ENCODE peak calls at places on chromosomes 6 and 20, in seven cellular contexts. S is PC-9, X is pancreas, B is tibial nerve, D is ovary, A is fibroblast of lung, O is IMR-90. L is an unnamed sample.

GRCh38 chr6:149962461-149963211 is 1.1 kb upstream of the ULBP1 start:
- DNase-seq in S (no peak), X (no peak), B (no peak), D (no peak), A (no peak), O (no peak), L (no peak)

GRCh38 chr6:129267028-129267427 is 384.1 kb downstream of the LAMA2 start:
- DNase-seq in S (no peak), X (no peak), B (no peak), D (no peak), A (no peak), O (no peak), L (no peak)

GRCh38 chr20:50821994-50822393 is 27.1 kb downstream of the BCAS4 start:
- DNase-seq in S (no peak), X (no peak), B (no peak), D (no peak), A (no peak), O (no peak), L (no peak)

GRCh38 chr20:63969851-63970713 is at the start of gene ZNF512B:
- DNase-seq in S (peak; percentile 28), X (peak; percentile 86), B (no peak), D (peak; percentile 71), A (peak; percentile 50), O (peak; percentile 50), L (peak; percentile 64)

GRCh38 chr20:1324598-1325172 is 4.3 kb downstream of the SDCBP2 start:
- DNase-seq in S (no peak), X (no peak), B (no peak), D (no peak), A (peak; percentile 81), O (peak; percentile 91), L (no peak)

GRCh38 chr6:579339-579738 is 77.6 kb downstream of the HUS1B start:
- DNase-seq in S (no peak), X (no peak), B (no peak), D (no peak), A (no peak), O (peak; percentile 45), L (peak; percentile 7)

GRCh38 chr6:170031096-170031471 is 259.8 kb downstream of the DLL1 start:
- DNase-seq in S (no peak), X (peak; percentile 68), B (no peak), D (no peak), A (no peak), O (no peak), L (no peak)

GRCh38 chr6:170227521-170227983 is 63.3 kb downstream of the DLL1 start:
- DNase-seq in S (no peak), X (peak; percentile 73), B (no peak), D (no peak), A (peak; percentile 51), O (no peak), L (no peak)

GRCh38 chr20:46979603-46980241 is 85.1 kb downstream of the EYA2 start:
- DNase-seq in S (no peak), X (no peak), B (no peak), D (no peak), A (no peak), O (no peak), L (peak; percentile 24)

GRCh38 chr6:77910826-77911225 is 258.0 kb downstream of the MEI4 start:
- DNase-seq in S (no peak), X (no peak), B (no peak), D (no peak), A (no peak), O (no peak), L (no peak)

GRCh38 chr6:169850746-169851145 is 99.3 kb downstream of the ERMARD start:
- DNase-seq in S (no peak), X (no peak), B (no peak), D (no peak), A (no peak), O (no peak), L (no peak)

GRCh38 chr6:12014027-12014872 is 2.1 kb downstream of the HIVEP1 start:
- DNase-seq in S (peak; percentile 96), X (no peak), B (no peak), D (no peak), A (peak; percentile 94), O (peak; percentile 90), L (no peak)

GRCh38 chr6:162907876-162908481 is 180.2 kb downstream of the PACRG start:
- DNase-seq in S (peak; percentile 37), X (no peak), B (no peak), D (no peak), A (peak; percentile 34), O (peak; percentile 45), L (peak; percentile 37)

DNA sequence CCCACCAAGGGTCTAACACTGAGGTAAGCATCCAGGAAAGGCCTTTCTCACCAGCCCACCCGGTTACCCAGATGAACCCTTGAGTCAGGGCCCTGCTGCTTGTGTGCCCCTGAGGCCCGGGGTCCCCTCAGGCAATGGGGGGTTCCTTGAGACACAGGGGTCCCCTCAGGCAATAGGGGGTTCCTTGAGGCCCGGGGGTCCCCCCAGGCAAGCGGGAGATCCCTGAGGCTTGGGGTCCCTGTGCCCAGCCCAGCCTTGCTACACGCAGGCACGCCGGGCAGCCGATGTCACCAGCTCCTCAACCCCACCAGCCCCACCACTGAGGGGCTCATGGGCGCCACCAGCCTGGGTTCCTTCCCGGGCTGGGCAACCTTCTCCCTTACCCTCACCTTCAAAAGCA is 247.2 kb downstream of the TTLL2 start:
- DNase-seq in S (no peak), X (no peak), B (no peak), D (no peak), A (no peak), O (no peak), L (no peak)
- H3K4me3 ChIP-seq in S (no peak overlapping the region), X (no peak overlapping the region), B (no peak overlapping the region), D (no peak overlapping the region), A (no peak overlapping the region), O (no peak overlapping the region), L (no peak overlapping the region)

DNA sequence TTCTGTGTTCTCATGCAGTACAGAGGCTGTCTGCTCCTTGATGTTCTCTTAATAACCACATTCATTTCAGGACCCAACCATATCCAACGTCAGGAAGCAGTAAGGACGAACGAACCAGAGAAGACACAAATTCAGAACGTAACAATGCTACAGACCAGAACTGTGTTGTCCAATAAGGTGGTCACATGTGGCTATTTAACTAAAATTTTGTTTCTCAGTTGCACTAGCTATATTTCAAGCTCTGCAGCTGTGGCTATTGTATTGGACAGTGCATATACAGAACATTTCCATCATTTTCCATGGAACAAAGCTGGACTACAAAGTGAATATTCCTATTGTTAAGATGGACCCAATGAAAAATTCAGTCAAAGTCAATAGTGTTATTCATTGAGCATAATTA is 27.0 kb downstream of the MAP7 start:
- DNase-seq in S (no peak), X (no peak), B (no peak), D (no peak), A (no peak), O (no peak), L (no peak)
- H3K4me3 ChIP-seq in S (no peak overlapping the region), X (no peak overlapping the region), B (no peak overlapping the region), D (no peak overlapping the region), A (no peak overlapping the region), O (no peak overlapping the region), L (no peak overlapping the region)

GRCh38 chr20:62116558-62117361 is 5.5 kb upstream of the LSM14B start:
- DNase-seq in S (no peak), X (no peak), B (no peak), D (no peak), A (no peak), O (no peak), L (no peak)

GRCh38 chr20:62118113-62119043 is 3.9 kb upstream of the LSM14B start:
- DNase-seq in S (no peak), X (no peak), B (no peak), D (no peak), A (no peak), O (no peak), L (no peak)

GRCh38 chr20:62119101-62119500 is 3.2 kb upstream of the LSM14B start:
- DNase-seq in S (no peak), X (no peak), B (no peak), D (no peak), A (no peak), O (no peak), L (no peak)

GRCh38 chr20:62117362-62117646 is 5.0 kb upstream of the LSM14B start:
- DNase-seq in S (no peak), X (no peak), B (no peak), D (no peak), A (no peak), O (no peak), L (no peak)

DNA sequence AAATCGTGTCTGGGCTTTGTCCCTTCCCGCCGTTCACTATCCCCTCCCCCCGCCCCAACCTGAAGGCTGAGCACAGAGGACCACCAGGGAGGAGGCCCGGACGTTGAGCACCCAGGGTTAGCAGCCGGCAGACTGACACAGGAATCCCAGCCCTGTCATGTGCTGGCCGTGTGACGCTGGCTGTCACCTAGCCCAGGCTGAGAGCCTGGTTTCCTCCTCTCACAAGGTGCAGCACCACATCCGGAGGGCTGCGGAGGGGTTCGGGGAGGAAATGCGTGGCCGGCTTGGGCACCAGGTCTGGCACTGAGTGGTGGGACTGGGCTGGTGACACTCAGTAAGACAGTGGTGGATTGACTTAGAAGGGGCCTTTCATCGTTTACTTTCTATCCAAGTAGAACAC is 4.6 kb upstream of the LSM14B start:
- DNase-seq in S (no peak), X (no peak), B (no peak), D (no peak), A (no peak), O (no peak), L (peak; percentile 91)
- H3K4me3 ChIP-seq in S (no peak overlapping the region), X (no peak overlapping the region), B (no peak overlapping the region), D (no peak overlapping the region), A (no peak overlapping the region), O (no peak overlapping the region), L (peak overlapping the region; percentile 21)

GRCh38 chr6:42821341-42821668 is 39.5 kb downstream of the BICRAL start:
- DNase-seq in S (no peak), X (no peak), B (no peak), D (no peak), A (no peak), O (no peak), L (no peak)
- H3K4me3 ChIP-seq in S (no peak overlapping the region), X (no peak overlapping the region), B (no peak overlapping the region), D (no peak overlapping the region), A (peak overlapping the region; percentile 44), O (no peak overlapping the region), L (no peak overlapping the region)